ENCODE peak calls at places on chromosomes 5 and 9, in ten cellular contexts. L, V, M, U, J, P, N, W, X and H are unnamed samples.

GRCh38 chr5:31347558-31347905 is 154.0 kb downstream of the CDH6 start:
- DNase-seq in L (no peak), V (no peak), M (no peak), U (no peak), J (no peak), P (no peak), N (no peak), W (no peak), X (no peak), H (no peak)

GRCh38 chr9:112866662-112867274 is 23.9 kb downstream of the SLC46A2 start:
- DNase-seq in L (no peak), V (no peak), M (peak), U (no peak), J (no peak), P (no peak), N (peak), W (no peak), X (peak), H (no peak)

GRCh38 chr5:8216921-8217320 is 348.0 kb downstream of the MTRR start:
- DNase-seq in L (no peak), V (no peak), M (no peak), U (no peak), J (no peak), P (no peak), N (no peak), W (no peak), X (no peak), H (no peak)

GRCh38 chr9:18606831-18607230 is 132.9 kb downstream of the ADAMTSL1 start:
- DNase-seq in L (no peak), V (no peak), M (peak), U (no peak), J (no peak), P (no peak), N (no peak), W (no peak), X (peak), H (no peak)

GRCh38 chr9:125889524-125890473 is 142.6 kb downstream of the PBX3 start:
- DNase-seq in L (peak), V (no peak), M (peak), U (peak), J (peak), P (peak), N (peak), W (peak), X (no peak), H (peak)

GRCh38 chr5:177113566-177114424 is 19.8 kb upstream of the NSD1 start:
- DNase-seq in L (peak), V (peak), M (peak), U (peak), J (peak), P (peak), N (peak), W (peak), X (peak), H (peak)

GRCh38 chr5:1510631-1511030 is 13.1 kb downstream of the LPCAT1 start:
- DNase-seq in L (no peak), V (peak), M (no peak), U (no peak), J (peak), P (no peak), N (no peak), W (peak), X (no peak), H (no peak)

GRCh38 chr5:176736271-176736965 is 73.9 kb upstream of the UNC5A start:
- DNase-seq in L (no peak), V (no peak), M (peak), U (no peak), J (peak), P (no peak), N (no peak), W (no peak), X (no peak), H (no peak)

GRCh38 chr9:79807966-79808365 is 236.2 kb downstream of the TLE4 start:
- DNase-seq in L (no peak), V (no peak), M (no peak), U (no peak), J (no peak), P (no peak), N (no peak), W (no peak), X (no peak), H (no peak)

GRCh38 chr5:139755892-139756671 is 39.5 kb upstream of the PSD2 start:
- DNase-seq in L (no peak), V (no peak), M (peak), U (peak), J (no peak), P (no peak), N (no peak), W (no peak), X (no peak), H (no peak)

GRCh38 chr5:5021436-5021835 is 118.7 kb upstream of the ADAMTS16 start:
- DNase-seq in L (no peak), V (no peak), M (no peak), U (no peak), J (no peak), P (no peak), N (no peak), W (no peak), X (no peak), H (no peak)

GRCh38 chr5:115977988-115978387 is 15.7 kb downstream of the LVRN start:
- DNase-seq in L (no peak), V (no peak), M (no peak), U (no peak), J (no peak), P (no peak), N (no peak), W (no peak), X (no peak), H (no peak)

GRCh38 chr5:87184544-87184943 is 83.1 kb upstream of the RASA1 start:
- DNase-seq in L (no peak), V (no peak), M (no peak), U (no peak), J (no peak), P (no peak), N (no peak), W (no peak), X (peak), H (no peak)

GRCh38 chr9:104073770-104074133 is 20.4 kb upstream of the SMC2 start:
- DNase-seq in L (no peak), V (no peak), M (no peak), U (no peak), J (no peak), P (no peak), N (no peak), W (no peak), X (no peak), H (no peak)

GRCh38 chr9:124354364-124355031 is 60.7 kb downstream of the PSMB7 start:
- DNase-seq in L (no peak), V (no peak), M (no peak), U (no peak), J (no peak), P (no peak), N (no peak), W (no peak), X (no peak), H (no peak)

GRCh38 chr9:72734631-72735030 is 213.2 kb downstream of the TMC1 start:
- DNase-seq in L (no peak), V (no peak), M (no peak), U (no peak), J (no peak), P (no peak), N (no peak), W (no peak), X (peak), H (peak)

GRCh38 chr5:136560111-136560510 is 194.8 kb upstream of the TRPC7 start:
- DNase-seq in L (no peak), V (no peak), M (no peak), U (no peak), J (no peak), P (no peak), N (no peak), W (no peak), X (no peak), H (no peak)

GRCh38 chr9:16883586-16883985 is 13.1 kb upstream of the BNC2 start:
- DNase-seq in L (no peak), V (no peak), M (no peak), U (no peak), J (no peak), P (no peak), N (no peak), W (no peak), X (no peak), H (no peak)

GRCh38 chr9:95065224-95065623 is 252.3 kb downstream of the FANCC start:
- DNase-seq in L (peak), V (no peak), M (no peak), U (no peak), J (peak), P (no peak), N (no peak), W (peak), X (no peak), H (no peak)

GRCh38 chr9:130288393-130288792 is 22.8 kb downstream of the HMCN2 start:
- DNase-seq in L (no peak), V (no peak), M (no peak), U (no peak), J (no peak), P (no peak), N (no peak), W (no peak), X (no peak), H (no peak)

GRCh38 chr9:80951675-80952074 is 737.7 kb downstream of the TLE1 start:
- DNase-seq in L (no peak), V (no peak), M (no peak), U (no peak), J (no peak), P (no peak), N (no peak), W (peak), X (no peak), H (no peak)